ENCODE peak calls at places on chromosomes 16 and 17, in six cellular contexts. I is stimulated activated CD4-positive, alpha-beta T cell treated with anti-CD3 and anti-CD28 coated beads, Interleukin-4, amount 100 ng/mL, for 48 hours; H is stimulated activated CD8-positive, alpha-beta memory T cell treated with anti-CD3 and anti-CD28 coated beads, Interleukin-4, amount 100 ng/mL, for 4 hours; R is activated T-helper 1 cell treated with Interleukin-2 at 50 U/mL for 16 hours; M is Calu3; O is H54. S is an unnamed sample.
A peak's percentile ranks its signal among the peaks of the same experiment; 100 is the strongest.

GRCh38 chr16:76800196-76800595 is 390.8 kb upstream of the MON1B start:
- DNase-seq in H (no peak), M (no peak), O (no peak), R (no peak), I (no peak), S (no peak)

GRCh38 chr17:62963296-62963695 is 2.7 kb upstream of the TANC2 start:
- DNase-seq in O (peak; percentile 94), I (no peak), M (no peak), R (no peak), H (no peak), S (no peak)

GRCh38 chr16:23039118-23039517 is 110.1 kb downstream of the USP31 start:
- DNase-seq in I (no peak), R (no peak), M (no peak), H (no peak), O (no peak), S (no peak)

GRCh38 chr17:81681672-81682071 is 1.9 kb downstream of the ARL16 start:
- DNase-seq in M (no peak), H (no peak), I (no peak), O (no peak), R (no peak), S (no peak)

GRCh38 chr16:11629071-11630030 is 38.9 kb upstream of the SNN start:
- DNase-seq in H (no peak), M (no peak), O (no peak), I (no peak), R (no peak), S (no peak)

GRCh38 chr16:56013962-56014552 is 138.9 kb upstream of the CES5A start:
- DNase-seq in I (peak; percentile 27), R (no peak), H (no peak), M (peak; percentile 51), O (peak; percentile 4), S (peak; percentile 8)

GRCh38 chr17:11245187-11245586 is 4.2 kb downstream of the SHISA6 start:
- DNase-seq in R (no peak), I (no peak), H (no peak), M (no peak), O (no peak), S (no peak)

GRCh38 chr17:39927928-39928867 is 666 bp downstream of the LRRC3C start:
- DNase-seq in O (no peak), R (no peak), I (no peak), M (no peak), H (no peak), S (no peak)

GRCh38 chr16:73713817-73714495 is 582.7 kb upstream of the PSMD7 start:
- DNase-seq in O (peak; percentile 14), H (no peak), I (no peak), R (no peak), M (peak; percentile 65), S (no peak)

GRCh38 chr17:79749156-79749815 is 18.5 kb downstream of the ENPP7 start:
- DNase-seq in O (peak; percentile 69), R (no peak), M (no peak), I (no peak), H (no peak), S (no peak)

GRCh38 chr17:72717676-72718075 is 374.8 kb downstream of the SLC39A11 start:
- DNase-seq in H (no peak), M (peak; percentile 82), I (no peak), O (no peak), R (no peak), S (no peak)

GRCh38 chr17:71033336-71033735 is 864.0 kb downstream of the KCNJ2 start:
- DNase-seq in R (no peak), O (no peak), M (no peak), H (no peak), I (no peak), S (no peak)

GRCh38 chr16:11098601-11099377 is 154.4 kb downstream of the CLEC16A start:
- DNase-seq in I (no peak), H (no peak), R (no peak), M (no peak), O (no peak), S (no peak)

GRCh38 chr16:50096791-50097190 is 31.0 kb downstream of the HEATR3 start:
- DNase-seq in H (no peak), M (no peak), O (peak; percentile 15), R (no peak), I (no peak), S (no peak)

GRCh38 chr17:60473788-60474187 is 51.5 kb downstream of the CHCT1 start:
- DNase-seq in H (no peak), M (no peak), R (no peak), I (no peak), O (no peak), S (no peak)

GRCh38 chr17:67487506-67487905 is 110.4 kb downstream of the PITPNC1 start:
- DNase-seq in O (no peak), R (no peak), H (no peak), M (no peak), I (no peak), S (no peak)

GRCh38 chr16:56273615-56274014 is 82.3 kb downstream of the GNAO1 start:
- DNase-seq in I (no peak), O (no peak), M (no peak), R (no peak), H (no peak), S (no peak)

GRCh38 chr16:27363797-27364196 is 38.2 kb upstream of the IL21R start:
- DNase-seq in M (peak; percentile 90), O (no peak), R (no peak), H (no peak), I (no peak), S (no peak)

GRCh38 chr16:50455288-50455845 is 86.6 kb upstream of the BRD7 start:
- DNase-seq in M (no peak), R (no peak), I (no peak), H (no peak), O (no peak), S (no peak)

GRCh38 chr16:79607587-79607986 is 7.0 kb upstream of the MAF start:
- DNase-seq in M (no peak), O (no peak), R (no peak), I (no peak), H (no peak), S (no peak)

GRCh38 chr17:59435238-59435637 is 103.8 kb downstream of the YPEL2 start:
- DNase-seq in O (no peak), M (no peak), R (no peak), I (no peak), H (no peak), S (no peak)

GRCh38 chr17:57578608-57578990 is 166.5 kb downstream of the CCDC182 start:
- DNase-seq in M (no peak), I (no peak), R (no peak), H (no peak), O (no peak), S (no peak)

GRCh38 chr17:56795098-56795497 is 38.6 kb downstream of the C17orf67 start:
- DNase-seq in H (no peak), M (no peak), I (no peak), R (no peak), O (no peak), S (no peak)

GRCh38 chr17:40290629-40291296 is 3.1 kb downstream of the CDC6 start:
- DNase-seq in M (peak; percentile 97), R (no peak), H (no peak), O (no peak), I (no peak), S (no peak)

S was measured in GM19239.